ENCODE peak calls at places on chromosomes 1 and 21, in six cellular contexts. F is Calu3, N is M059J, L is amygdala, Q is NCI-H1417, X is ecto neural progenitor cell. P is an unnamed sample.
A peak's percentile ranks its signal among the peaks of the same experiment; 100 is the strongest.

GRCh38 chr1:20470174-20470573 is 15.8 kb downstream of the CAMK2N1 start:
- DNase-seq in Q (peak; percentile 88), N (peak; percentile 35), F (no peak), X (no peak), L (peak; percentile 21), P (no peak)

GRCh38 chr1:172339840-172340239 is 80.6 kb upstream of the C1orf105 start:
- DNase-seq in F (no peak), Q (no peak), L (no peak), N (no peak), X (no peak), P (no peak)

GRCh38 chr1:21574464-21575151 is 65.4 kb downstream of the ALPL start:
- DNase-seq in L (no peak), N (peak; percentile 30), F (peak; percentile 14), X (peak; percentile 84), Q (no peak), P (no peak)

GRCh38 chr1:222654849-222655248 is 37.0 kb downstream of the MIA3 start:
- DNase-seq in N (peak; percentile 22), L (no peak), X (no peak), Q (no peak), F (no peak), P (no peak)

GRCh38 chr1:169361281-169361680 is 6.3 kb downstream of the NME7 start:
- DNase-seq in Q (no peak), X (no peak), F (no peak), L (no peak), N (peak; percentile 79), P (no peak)

GRCh38 chr1:4963251-4963650 is 308.8 kb downstream of the AJAP1 start:
- DNase-seq in L (no peak), X (no peak), Q (no peak), N (peak; percentile 80), F (no peak), P (peak; percentile 84)

GRCh38 chr1:62327360-62328051 is 8.3 kb upstream of the KANK4 start:
- DNase-seq in L (no peak), N (peak; percentile 48), F (no peak), X (no peak), Q (no peak), P (no peak)

GRCh38 chr1:101567582-101568189 is 330.9 kb downstream of the S1PR1 start:
- DNase-seq in Q (peak; percentile 61), F (peak; percentile 33), L (no peak), N (peak; percentile 15), X (peak; percentile 46), P (peak; percentile 47)

GRCh38 chr1:42926235-42926869 is 32.3 kb downstream of the SLC2A1 start:
- DNase-seq in X (no peak), N (no peak), F (no peak), L (no peak), Q (peak; percentile 6), P (no peak)

GRCh38 chr21:29095203-29095602 is 21.8 kb upstream of the CCT8 start:
- DNase-seq in F (no peak), X (no peak), L (no peak), N (no peak), Q (no peak), P (no peak)

GRCh38 chr1:21775542-21775899 is 7.4 kb downstream of the USP48 start:
- DNase-seq in N (no peak), X (no peak), Q (no peak), F (no peak), L (no peak), P (no peak)

GRCh38 chr1:209567788-209568187 is 15.7 kb upstream of the CAMK1G start:
- DNase-seq in N (peak; percentile 92), L (no peak), X (no peak), Q (no peak), F (no peak), P (peak; percentile 74)

GRCh38 chr1:229229137-229229720 is 41.7 kb upstream of the RAB4A start:
- DNase-seq in F (peak; percentile 76), N (peak; percentile 49), L (no peak), X (no peak), Q (peak; percentile 36), P (peak; percentile 90)

GRCh38 chr1:173453982-173454381 is 23.2 kb upstream of the PRDX6 start:
- DNase-seq in F (no peak), N (peak; percentile 37), L (no peak), X (no peak), Q (no peak), P (no peak)

GRCh38 chr1:177334276-177334675 is 163.5 kb downstream of the BRINP2 start:
- DNase-seq in X (no peak), F (no peak), L (no peak), N (no peak), Q (peak; percentile 25), P (no peak)

GRCh38 chr1:211145944-211146343 is 12.0 kb upstream of the KCNH1 start:
- DNase-seq in F (peak; percentile 63), X (no peak), Q (peak; percentile 15), L (no peak), N (no peak), P (peak; percentile 38)

GRCh38 chr1:95209291-95209690 is 24.7 kb upstream of the RWDD3 start:
- DNase-seq in X (no peak), F (no peak), L (no peak), Q (no peak), N (no peak), P (no peak)

GRCh38 chr1:103788377-103788776 is 38.7 kb downstream of the AMY1C start:
- DNase-seq in X (no peak), L (no peak), F (peak; percentile 1), N (peak; percentile 1), Q (peak; percentile 55), P (peak; percentile 42)

GRCh38 chr1:180534199-180534598 is 24.6 kb upstream of the OVAAL start:
- DNase-seq in F (no peak), N (no peak), L (no peak), X (no peak), Q (peak; percentile 19), P (no peak)

GRCh38 chr1:98677288-98677687 is 15.8 kb downstream of the SNX7 start:
- DNase-seq in L (no peak), Q (peak; percentile 12), F (no peak), X (no peak), N (peak; percentile 78), P (peak; percentile 90)

GRCh38 chr1:233572896-233573295 is 41.0 kb upstream of the KCNK1 start:
- DNase-seq in L (no peak), F (no peak), N (no peak), Q (no peak), X (no peak), P (no peak)

GRCh38 chr1:54111624-54112023 is 41.2 kb downstream of the CDCP2 start:
- DNase-seq in L (no peak), X (no peak), Q (no peak), N (no peak), F (no peak), P (no peak)

GRCh38 chr1:7886346-7886745 is 33.5 kb upstream of the UTS2 start:
- DNase-seq in N (peak; percentile 81), L (no peak), F (peak; percentile 11), X (no peak), Q (peak; percentile 64), P (peak; percentile 63)

GRCh38 chr1:75097686-75098085 is 36.5 kb upstream of the LHX8 start:
- DNase-seq in L (no peak), F (peak; percentile 11), X (no peak), N (peak; percentile 75), Q (peak; percentile 33), P (peak; percentile 46)

GRCh38 chr1:24957016-24957807 is 27.1 kb upstream of the RUNX3 start:
- DNase-seq in N (no peak), Q (no peak), L (no peak), X (no peak), F (no peak), P (no peak)

GRCh38 chr21:35206141-35207125 is 157.3 kb upstream of the RUNX1 start:
- DNase-seq in F (no peak), Q (no peak), L (no peak), X (no peak), N (peak; percentile 80), P (peak; percentile 51)

GRCh38 chr1:10107985-10108663 is 75.4 kb downstream of the UBE4B start:
- DNase-seq in N (peak; percentile 99), X (no peak), L (no peak), F (peak; percentile 52), Q (no peak), P (peak; percentile 63)

GRCh38 chr1:243490748-243491686 is 235.2 kb downstream of the SDCCAG8 start:
- DNase-seq in L (no peak), X (no peak), Q (no peak), F (no peak), N (no peak), P (no peak)

GRCh38 chr21:46503922-46504539 is 45.3 kb downstream of the DIP2A start:
- DNase-seq in F (no peak), L (no peak), X (no peak), Q (no peak), N (no peak), P (no peak)

GRCh38 chr1:214546886-214547641 is 4.3 kb downstream of the PTPN14 start:
- DNase-seq in N (no peak), F (peak; percentile 36), L (no peak), X (no peak), Q (no peak), P (no peak)

GRCh38 chr1:20887269-20887668 is 100.2 kb upstream of the HP1BP3 start:
- DNase-seq in N (no peak), Q (no peak), L (no peak), X (no peak), F (no peak), P (no peak)

GRCh38 chr1:56216173-56216572 is 363.2 kb downstream of the PLPP3 start:
- DNase-seq in X (no peak), L (no peak), F (no peak), N (no peak), Q (no peak), P (peak; percentile 37)

GRCh38 chr21:39164523-39164922 is 18.7 kb downstream of the PSMG1 start:
- DNase-seq in Q (no peak), L (no peak), F (no peak), X (no peak), N (no peak), P (no peak)

GRCh38 chr1:69499203-69499803 is 68.4 kb upstream of the LRRC7 start:
- DNase-seq in X (no peak), N (peak; percentile 53), L (no peak), F (no peak), Q (no peak), P (no peak)

GRCh38 chr1:19463204-19463803 is 22.0 kb downstream of the CAPZB start:
- DNase-seq in N (no peak), X (no peak), L (no peak), Q (no peak), F (no peak), P (no peak)

P was measured in MCF 10A.